ENCODE peak calls at places on chromosomes 2 and 18, in eight cellular contexts. U, G, R, M, P, W, X and A are unnamed samples.

GRCh38 chr2:120613742-120614481 is 121.8 kb upstream of the GLI2 start:
- DNase-seq in U (peak; percentile 37), G (no peak), R (no peak), M (peak; percentile 22), P (peak; percentile 36), W (no peak), X (peak; percentile 78), A (no peak)

GRCh38 chr2:129085386-129085785 is 766.7 kb upstream of the HS6ST1 start:
- DNase-seq in U (no peak), G (no peak), R (no peak), M (no peak), P (no peak), W (no peak), X (no peak), A (no peak)

GRCh38 chr2:124283090-124283489 is 258.0 kb downstream of the CNTNAP5 start:
- DNase-seq in U (no peak), G (no peak), R (no peak), M (no peak), P (no peak), W (no peak), X (no peak), A (no peak)

GRCh38 chr2:28277466-28277865 is 115.2 kb upstream of the FOSL2 start:
- DNase-seq in U (no peak), G (no peak), R (no peak), M (no peak), P (no peak), W (no peak), X (no peak), A (no peak)

GRCh38 chr2:163173591-163173990 is 335.0 kb upstream of the KCNH7 start:
- DNase-seq in U (no peak), G (no peak), R (no peak), M (no peak), P (no peak), W (no peak), X (no peak), A (no peak)

GRCh38 chr2:152483276-152483996 is 148.5 kb downstream of the FMNL2 start:
- DNase-seq in U (no peak), G (no peak), R (no peak), M (peak; percentile 19), P (no peak), W (no peak), X (peak; percentile 59), A (no peak)

GRCh38 chr2:150478206-150478974 is 9.1 kb downstream of the RND3 start:
- DNase-seq in U (no peak), G (no peak), R (no peak), M (no peak), P (no peak), W (no peak), X (peak; percentile 49), A (no peak)

GRCh38 chr2:95319481-95320343 is 22.6 kb downstream of the KCNIP3 start:
- DNase-seq in U (no peak), G (no peak), R (no peak), M (no peak), P (no peak), W (no peak), X (no peak), A (no peak)

GRCh38 chr2:134446431-134447091 is 192.7 kb downstream of the MGAT5 start:
- DNase-seq in U (no peak), G (no peak), R (peak; percentile 59), M (peak; percentile 64), P (no peak), W (no peak), X (peak; percentile 25), A (no peak)

GRCh38 chr2:118048396-118048795 is 34.5 kb upstream of the CCDC93 start:
- DNase-seq in U (no peak), G (no peak), R (no peak), M (peak; percentile 61), P (no peak), W (no peak), X (no peak), A (no peak)

GRCh38 chr2:109260886-109261700 is 132.1 kb downstream of the SH3RF3 start:
- DNase-seq in U (no peak), G (no peak), R (peak; percentile 50), M (peak; percentile 49), P (peak; percentile 26), W (peak; percentile 33), X (peak; percentile 60), A (no peak)

GRCh38 chr2:75627902-75628504 is 18.6 kb upstream of the MRPL19 start:
- DNase-seq in U (peak; percentile 80), G (peak; percentile 61), R (peak; percentile 86), M (peak; percentile 84), P (peak; percentile 77), W (peak; percentile 67), X (peak; percentile 91), A (no peak)

GRCh38 chr2:61460168-61460567 is 10.7 kb downstream of the USP34 start:
- DNase-seq in U (no peak), G (no peak), R (no peak), M (peak; percentile 90), P (no peak), W (no peak), X (peak; percentile 79), A (no peak)

GRCh38 chr18:49411928-49412327 is 48.5 kb downstream of the DYM start:
- DNase-seq in U (no peak), G (no peak), R (no peak), M (no peak), P (no peak), W (no peak), X (no peak), A (no peak)

GRCh38 chr2:187976259-187976658 is 315.4 kb upstream of the GULP1 start:
- DNase-seq in U (no peak), G (no peak), R (no peak), M (peak; percentile 2), P (no peak), W (no peak), X (no peak), A (no peak)

GRCh38 chr2:235026649-235027557 is 75.1 kb downstream of the SH3BP4 start:
- DNase-seq in U (no peak), G (no peak), R (peak; percentile 62), M (peak; percentile 83), P (peak; percentile 92), W (peak; percentile 90), X (peak; percentile 23), A (no peak)

GRCh38 chr2:149383340-149383739 is 53.0 kb downstream of the LYPD6 start:
- DNase-seq in U (peak; percentile 37), G (no peak), R (no peak), M (peak; percentile 92), P (no peak), W (no peak), X (peak; percentile 4), A (no peak)

GRCh38 chr2:29644949-29645348 is 276.4 kb downstream of the ALK start:
- DNase-seq in U (no peak), G (no peak), R (no peak), M (no peak), P (no peak), W (no peak), X (no peak), A (no peak)

GRCh38 chr2:148674063-148675020 is 29.8 kb downstream of the EPC2 start:
- DNase-seq in U (no peak), G (no peak), R (no peak), M (peak; percentile 12), P (no peak), W (no peak), X (peak; percentile 28), A (no peak)

GRCh38 chr18:54148678-54149077 is 75.8 kb downstream of the MBD2 start:
- DNase-seq in U (no peak), G (no peak), R (no peak), M (no peak), P (no peak), W (no peak), X (no peak), A (no peak)
- H3K4me3 ChIP-seq in U (no peak overlapping the region), G (no peak overlapping the region), R (no peak overlapping the region), M (no peak overlapping the region), P (no peak overlapping the region), W (no peak overlapping the region), X (no peak overlapping the region), A (no peak overlapping the region)

GRCh38 chr2:44136186-44136585 is 32.5 kb upstream of the PPM1B start:
- DNase-seq in U (no peak), G (no peak), R (no peak), M (peak; percentile 56), P (no peak), W (no peak), X (peak; percentile 42), A (no peak)
- H3K4me3 ChIP-seq in U (no peak overlapping the region), G (no peak overlapping the region), R (no peak overlapping the region), M (no peak overlapping the region), P (no peak overlapping the region), W (no peak overlapping the region), X (no peak overlapping the region), A (no peak overlapping the region)

GRCh38 chr2:70546885-70547284 is 6.7 kb downstream of the TGFA start:
- DNase-seq in U (no peak), G (no peak), R (no peak), M (no peak), P (no peak), W (no peak), X (no peak), A (no peak)

GRCh38 chr2:70546376-70546775 is 7.2 kb downstream of the TGFA start:
- DNase-seq in U (no peak), G (no peak), R (no peak), M (peak; percentile 18), P (no peak), W (no peak), X (no peak), A (no peak)

GRCh38 chr2:70536517-70537060 is 17.0 kb downstream of the TGFA start:
- DNase-seq in U (no peak), G (no peak), R (no peak), M (no peak), P (no peak), W (no peak), X (no peak), A (no peak)

GRCh38 chr2:70537840-70538239 is 15.8 kb downstream of the TGFA start:
- DNase-seq in U (no peak), G (no peak), R (no peak), M (no peak), P (no peak), W (no peak), X (no peak), A (no peak)

GRCh38 chr2:70541481-70542020 is 12.1 kb downstream of the TGFA start:
- DNase-seq in U (no peak), G (no peak), R (no peak), M (peak; percentile 74), P (no peak), W (no peak), X (no peak), A (no peak)
- H3K4me3 ChIP-seq in U (no peak overlapping the region), G (no peak overlapping the region), R (no peak overlapping the region), M (no peak overlapping the region), P (no peak overlapping the region), W (no peak overlapping the region), X (no peak overlapping the region), A (no peak overlapping the region)

GRCh38 chr18:62834715-62835114 is 119.4 kb downstream of the PHLPP1 start:
- DNase-seq in U (no peak), G (no peak), R (no peak), M (no peak), P (no peak), W (no peak), X (no peak), A (no peak)

GRCh38 chr18:62839874-62840713 is 124.8 kb downstream of the PHLPP1 start:
- DNase-seq in U (no peak), G (no peak), R (no peak), M (peak; percentile 67), P (no peak), W (no peak), X (no peak), A (no peak)

GRCh38 chr18:62841405-62841804 is 126.1 kb downstream of the PHLPP1 start:
- DNase-seq in U (no peak), G (no peak), R (no peak), M (no peak), P (no peak), W (no peak), X (no peak), A (no peak)

GRCh38 chr18:62837011-62837410 is 121.7 kb downstream of the PHLPP1 start:
- DNase-seq in U (no peak), G (no peak), R (no peak), M (no peak), P (no peak), W (no peak), X (no peak), A (no peak)

GRCh38 chr18:62838475-62839098 is 123.2 kb downstream of the PHLPP1 start:
- DNase-seq in U (no peak), G (no peak), R (no peak), M (no peak), P (no peak), W (no peak), X (no peak), A (no peak)
- H3K4me3 ChIP-seq in U (no peak overlapping the region), G (no peak overlapping the region), R (no peak overlapping the region), M (no peak overlapping the region), P (no peak overlapping the region), W (no peak overlapping the region), X (no peak overlapping the region), A (no peak overlapping the region)